ENCODE peak calls at places on chromosome 14, in nine cellular contexts. One of them, this sample, is unnamed.

GRCh38 chr14:77039285-77040058 is 11.0 kb upstream of the IRF2BPL start:
- DNase-seq in OCI-LY7: peak
- DNase-seq in CD8-positive, alpha-beta T cell: no peak
- DNase-seq in lower lobe of right lung: no peak
- DNase-seq in heart left ventricle: no peak
- DNase-seq in breast epithelium: no peak
- DNase-seq in pancreas: no peak
- DNase-seq in naive thymus-derived CD4-positive, alpha-beta T cell: no peak
- DNase-seq in AG09309: no peak
- DNase-seq in this sample: no peak

GRCh38 chr14:52948039-52948438 is 2.8 kb downstream of the FERMT2 start:
- DNase-seq in OCI-LY7: no peak
- DNase-seq in CD8-positive, alpha-beta T cell: no peak
- DNase-seq in lower lobe of right lung: no peak
- DNase-seq in heart left ventricle: no peak
- DNase-seq in breast epithelium: no peak
- DNase-seq in pancreas: no peak
- DNase-seq in naive thymus-derived CD4-positive, alpha-beta T cell: no peak
- DNase-seq in AG09309: no peak
- DNase-seq in this sample: no peak

GRCh38 chr14:50864237-50864636 is 7.6 kb upstream of the ABHD12B start:
- DNase-seq in OCI-LY7: no peak
- DNase-seq in CD8-positive, alpha-beta T cell: no peak
- DNase-seq in lower lobe of right lung: no peak
- DNase-seq in heart left ventricle: no peak
- DNase-seq in breast epithelium: no peak
- DNase-seq in pancreas: no peak
- DNase-seq in naive thymus-derived CD4-positive, alpha-beta T cell: no peak
- DNase-seq in AG09309: no peak
- DNase-seq in this sample: no peak

GRCh38 chr14:23101986-23102625 is 2.7 kb downstream of the CIROP start:
- DNase-seq in OCI-LY7: no peak
- DNase-seq in CD8-positive, alpha-beta T cell: no peak
- DNase-seq in lower lobe of right lung: no peak
- DNase-seq in heart left ventricle: no peak
- DNase-seq in breast epithelium: no peak
- DNase-seq in pancreas: no peak
- DNase-seq in naive thymus-derived CD4-positive, alpha-beta T cell: no peak
- DNase-seq in AG09309: no peak
- DNase-seq in this sample: no peak

GRCh38 chr14:81834308-81834707 is 300.7 kb upstream of the SEL1L start:
- DNase-seq in OCI-LY7: no peak
- DNase-seq in CD8-positive, alpha-beta T cell: no peak
- DNase-seq in lower lobe of right lung: no peak
- DNase-seq in heart left ventricle: no peak
- DNase-seq in breast epithelium: no peak
- DNase-seq in pancreas: no peak
- DNase-seq in naive thymus-derived CD4-positive, alpha-beta T cell: no peak
- DNase-seq in AG09309: no peak
- DNase-seq in this sample: no peak

GRCh38 chr14:83291716-83292115 is 1758.1 kb upstream of the SEL1L start:
- DNase-seq in OCI-LY7: no peak
- DNase-seq in CD8-positive, alpha-beta T cell: no peak
- DNase-seq in lower lobe of right lung: no peak
- DNase-seq in heart left ventricle: no peak
- DNase-seq in breast epithelium: no peak
- DNase-seq in pancreas: no peak
- DNase-seq in naive thymus-derived CD4-positive, alpha-beta T cell: no peak
- DNase-seq in AG09309: no peak
- DNase-seq in this sample: no peak

GRCh38 chr14:101037021-101037817 is 133.7 kb upstream of the RTL1 start:
- DNase-seq in OCI-LY7: no peak
- DNase-seq in CD8-positive, alpha-beta T cell: no peak
- DNase-seq in lower lobe of right lung: no peak
- DNase-seq in heart left ventricle: peak
- DNase-seq in breast epithelium: no peak
- DNase-seq in pancreas: no peak
- DNase-seq in naive thymus-derived CD4-positive, alpha-beta T cell: no peak
- DNase-seq in AG09309: no peak
- DNase-seq in this sample: no peak

GRCh38 chr14:33972522-33973162 is 21.8 kb upstream of the EGLN3 start:
- DNase-seq in OCI-LY7: no peak
- DNase-seq in CD8-positive, alpha-beta T cell: no peak
- DNase-seq in lower lobe of right lung: no peak
- DNase-seq in heart left ventricle: no peak
- DNase-seq in breast epithelium: no peak
- DNase-seq in pancreas: no peak
- DNase-seq in naive thymus-derived CD4-positive, alpha-beta T cell: no peak
- DNase-seq in AG09309: no peak
- DNase-seq in this sample: no peak

GRCh38 chr14:100614803-100615202 is 27.6 kb upstream of the BEGAIN start:
- DNase-seq in OCI-LY7: no peak
- DNase-seq in CD8-positive, alpha-beta T cell: no peak
- DNase-seq in lower lobe of right lung: no peak
- DNase-seq in heart left ventricle: no peak
- DNase-seq in breast epithelium: no peak
- DNase-seq in pancreas: no peak
- DNase-seq in naive thymus-derived CD4-positive, alpha-beta T cell: no peak
- DNase-seq in AG09309: no peak
- DNase-seq in this sample: no peak

GRCh38 chr14:71918955-71919354 is 13.3 kb upstream of the RGS6 start:
- DNase-seq in OCI-LY7: no peak
- DNase-seq in CD8-positive, alpha-beta T cell: no peak
- DNase-seq in lower lobe of right lung: no peak
- DNase-seq in heart left ventricle: no peak
- DNase-seq in breast epithelium: no peak
- DNase-seq in pancreas: no peak
- DNase-seq in naive thymus-derived CD4-positive, alpha-beta T cell: no peak
- DNase-seq in AG09309: no peak
- DNase-seq in this sample: no peak

GRCh38 chr14:25048170-25049126 is 1.5 kb downstream of the STXBP6 start:
- DNase-seq in OCI-LY7: no peak
- DNase-seq in CD8-positive, alpha-beta T cell: no peak
- DNase-seq in lower lobe of right lung: no peak
- DNase-seq in heart left ventricle: peak
- DNase-seq in breast epithelium: no peak
- DNase-seq in pancreas: peak
- DNase-seq in naive thymus-derived CD4-positive, alpha-beta T cell: no peak
- DNase-seq in AG09309: peak
- DNase-seq in this sample: no peak

GRCh38 chr14:45699451-45699850 is 446.4 kb upstream of the MIS18BP1 start:
- DNase-seq in OCI-LY7: no peak
- DNase-seq in CD8-positive, alpha-beta T cell: no peak
- DNase-seq in lower lobe of right lung: no peak
- DNase-seq in heart left ventricle: no peak
- DNase-seq in breast epithelium: peak
- DNase-seq in pancreas: no peak
- DNase-seq in naive thymus-derived CD4-positive, alpha-beta T cell: no peak
- DNase-seq in AG09309: no peak
- DNase-seq in this sample: no peak

GRCh38 chr14:72796935-72797334 is 97.0 kb downstream of the DPF3 start:
- DNase-seq in OCI-LY7: no peak
- DNase-seq in CD8-positive, alpha-beta T cell: no peak
- DNase-seq in lower lobe of right lung: no peak
- DNase-seq in heart left ventricle: no peak
- DNase-seq in breast epithelium: no peak
- DNase-seq in pancreas: no peak
- DNase-seq in naive thymus-derived CD4-positive, alpha-beta T cell: no peak
- DNase-seq in AG09309: no peak
- DNase-seq in this sample: no peak

DNA sequence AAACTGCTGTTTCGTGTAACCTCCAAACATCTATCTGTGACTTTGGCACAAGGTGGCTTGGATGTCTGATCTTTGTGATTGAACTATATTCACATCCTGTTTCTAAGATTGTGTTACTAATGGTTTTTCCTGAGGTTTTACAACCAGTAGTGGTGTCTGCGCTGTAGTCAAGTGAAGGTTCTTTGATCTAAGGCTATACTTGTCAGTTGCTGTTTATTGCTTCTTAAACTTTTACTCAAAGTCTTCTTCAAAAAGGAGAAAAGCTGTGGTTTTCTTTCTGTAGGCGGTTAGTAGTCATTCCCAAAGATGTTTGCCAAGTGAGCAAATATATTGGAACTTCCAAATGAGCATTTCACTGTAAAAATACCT is 12.3 kb upstream of the CALM1 start:
- DNase-seq in OCI-LY7: no peak
- DNase-seq in CD8-positive, alpha-beta T cell: no peak
- DNase-seq in lower lobe of right lung: no peak
- DNase-seq in heart left ventricle: no peak
- DNase-seq in breast epithelium: no peak
- DNase-seq in pancreas: no peak
- DNase-seq in naive thymus-derived CD4-positive, alpha-beta T cell: no peak
- DNase-seq in AG09309: no peak
- DNase-seq in this sample: peak
- H3K4me3 ChIP-seq in OCI-LY7: peak
- H3K4me3 ChIP-seq in CD8-positive, alpha-beta T cell: peak
- H3K4me3 ChIP-seq in lower lobe of right lung: peak
- H3K4me3 ChIP-seq in heart left ventricle: peak
- H3K4me3 ChIP-seq in breast epithelium: no peak
- H3K4me3 ChIP-seq in pancreas: peak
- H3K4me3 ChIP-seq in naive thymus-derived CD4-positive, alpha-beta T cell: peak
- H3K4me3 ChIP-seq in AG09309: no peak
- H3K4me3 ChIP-seq in this sample: peak

DNA sequence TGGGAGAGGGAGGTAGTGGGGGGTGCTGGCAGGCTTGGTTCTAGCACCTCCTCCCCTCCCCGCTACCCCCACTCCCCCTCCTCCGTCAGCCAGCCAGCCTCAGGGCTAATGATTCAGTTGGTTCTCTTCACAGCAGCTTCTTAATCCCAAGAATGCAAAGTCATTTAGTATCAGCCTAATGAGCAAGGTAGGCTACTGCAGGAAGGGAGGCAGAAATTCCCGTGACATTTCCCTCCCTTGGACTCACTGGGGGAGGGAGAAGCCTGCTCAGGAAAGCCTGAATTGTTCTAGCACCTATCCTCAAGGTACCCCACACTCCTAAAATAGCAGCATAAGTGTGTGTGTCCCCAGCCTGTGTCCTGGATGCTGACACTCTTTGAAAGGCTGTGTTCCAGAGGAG is 29.8 kb downstream of the ITPK1 start:
- DNase-seq in OCI-LY7: no peak
- DNase-seq in CD8-positive, alpha-beta T cell: no peak
- DNase-seq in lower lobe of right lung: no peak
- DNase-seq in heart left ventricle: no peak
- DNase-seq in breast epithelium: no peak
- DNase-seq in pancreas: no peak
- DNase-seq in naive thymus-derived CD4-positive, alpha-beta T cell: no peak
- DNase-seq in AG09309: no peak
- DNase-seq in this sample: no peak
- H3K4me3 ChIP-seq in OCI-LY7: no peak
- H3K4me3 ChIP-seq in CD8-positive, alpha-beta T cell: no peak
- H3K4me3 ChIP-seq in lower lobe of right lung: no peak
- H3K4me3 ChIP-seq in heart left ventricle: no peak
- H3K4me3 ChIP-seq in breast epithelium: no peak
- H3K4me3 ChIP-seq in pancreas: no peak
- H3K4me3 ChIP-seq in naive thymus-derived CD4-positive, alpha-beta T cell: no peak
- H3K4me3 ChIP-seq in AG09309: no peak
- H3K4me3 ChIP-seq in this sample: no peak

GRCh38 chr14:104436047-104436531 is 143.5 kb upstream of the C14orf180 start:
- DNase-seq in OCI-LY7: no peak
- DNase-seq in CD8-positive, alpha-beta T cell: no peak
- DNase-seq in lower lobe of right lung: peak
- DNase-seq in heart left ventricle: peak
- DNase-seq in breast epithelium: no peak
- DNase-seq in pancreas: peak
- DNase-seq in naive thymus-derived CD4-positive, alpha-beta T cell: no peak
- DNase-seq in AG09309: no peak
- DNase-seq in this sample: no peak
- H3K4me3 ChIP-seq in OCI-LY7: no peak
- H3K4me3 ChIP-seq in CD8-positive, alpha-beta T cell: no peak
- H3K4me3 ChIP-seq in lower lobe of right lung: peak
- H3K4me3 ChIP-seq in heart left ventricle: peak
- H3K4me3 ChIP-seq in breast epithelium: peak
- H3K4me3 ChIP-seq in pancreas: peak
- H3K4me3 ChIP-seq in naive thymus-derived CD4-positive, alpha-beta T cell: no peak
- H3K4me3 ChIP-seq in AG09309: no peak
- H3K4me3 ChIP-seq in this sample: no peak

GRCh38 chr14:21524575-21525518 is 1.3 kb downstream of the SALL2 start:
- DNase-seq in OCI-LY7: no peak
- DNase-seq in CD8-positive, alpha-beta T cell: no peak
- DNase-seq in lower lobe of right lung: no peak
- DNase-seq in heart left ventricle: no peak
- DNase-seq in breast epithelium: no peak
- DNase-seq in pancreas: no peak
- DNase-seq in naive thymus-derived CD4-positive, alpha-beta T cell: no peak
- DNase-seq in AG09309: no peak
- DNase-seq in this sample: no peak
- H3K4me3 ChIP-seq in OCI-LY7: peak
- H3K4me3 ChIP-seq in CD8-positive, alpha-beta T cell: no peak
- H3K4me3 ChIP-seq in lower lobe of right lung: peak
- H3K4me3 ChIP-seq in heart left ventricle: peak
- H3K4me3 ChIP-seq in breast epithelium: peak
- H3K4me3 ChIP-seq in pancreas: no peak
- H3K4me3 ChIP-seq in naive thymus-derived CD4-positive, alpha-beta T cell: no peak
- H3K4me3 ChIP-seq in AG09309: no peak
- H3K4me3 ChIP-seq in this sample: peak

GRCh38 chr14:103137721-103138482 is 14.6 kb downstream of the TNFAIP2 start:
- DNase-seq in OCI-LY7: no peak
- DNase-seq in CD8-positive, alpha-beta T cell: no peak
- DNase-seq in lower lobe of right lung: peak
- DNase-seq in heart left ventricle: no peak
- DNase-seq in breast epithelium: no peak
- DNase-seq in pancreas: no peak
- DNase-seq in naive thymus-derived CD4-positive, alpha-beta T cell: no peak
- DNase-seq in AG09309: no peak
- DNase-seq in this sample: no peak

GRCh38 chr14:103136388-103137271 is 13.4 kb downstream of the TNFAIP2 start:
- DNase-seq in OCI-LY7: no peak
- DNase-seq in CD8-positive, alpha-beta T cell: no peak
- DNase-seq in lower lobe of right lung: peak
- DNase-seq in heart left ventricle: no peak
- DNase-seq in breast epithelium: no peak
- DNase-seq in pancreas: no peak
- DNase-seq in naive thymus-derived CD4-positive, alpha-beta T cell: no peak
- DNase-seq in AG09309: no peak
- DNase-seq in this sample: no peak

GRCh38 chr14:103139371-103140016 is 16.2 kb downstream of the TNFAIP2 start:
- DNase-seq in OCI-LY7: no peak
- DNase-seq in CD8-positive, alpha-beta T cell: no peak
- DNase-seq in lower lobe of right lung: no peak
- DNase-seq in heart left ventricle: no peak
- DNase-seq in breast epithelium: no peak
- DNase-seq in pancreas: no peak
- DNase-seq in naive thymus-derived CD4-positive, alpha-beta T cell: no peak
- DNase-seq in AG09309: no peak
- DNase-seq in this sample: no peak

GRCh38 chr14:103140316-103141109 is 17.3 kb downstream of the TNFAIP2 start:
- DNase-seq in OCI-LY7: peak
- DNase-seq in CD8-positive, alpha-beta T cell: no peak
- DNase-seq in lower lobe of right lung: no peak
- DNase-seq in heart left ventricle: no peak
- DNase-seq in breast epithelium: no peak
- DNase-seq in pancreas: no peak
- DNase-seq in naive thymus-derived CD4-positive, alpha-beta T cell: no peak
- DNase-seq in AG09309: no peak
- DNase-seq in this sample: peak

GRCh38 chr14:103138483-103139370 is 15.5 kb downstream of the TNFAIP2 start:
- DNase-seq in OCI-LY7: no peak
- DNase-seq in CD8-positive, alpha-beta T cell: no peak
- DNase-seq in lower lobe of right lung: peak
- DNase-seq in heart left ventricle: no peak
- DNase-seq in breast epithelium: no peak
- DNase-seq in pancreas: no peak
- DNase-seq in naive thymus-derived CD4-positive, alpha-beta T cell: no peak
- DNase-seq in AG09309: no peak
- DNase-seq in this sample: no peak
- H3K4me3 ChIP-seq in OCI-LY7: no peak
- H3K4me3 ChIP-seq in CD8-positive, alpha-beta T cell: no peak
- H3K4me3 ChIP-seq in lower lobe of right lung: peak
- H3K4me3 ChIP-seq in heart left ventricle: peak
- H3K4me3 ChIP-seq in breast epithelium: peak
- H3K4me3 ChIP-seq in pancreas: no peak
- H3K4me3 ChIP-seq in naive thymus-derived CD4-positive, alpha-beta T cell: no peak
- H3K4me3 ChIP-seq in AG09309: no peak
- H3K4me3 ChIP-seq in this sample: no peak

GRCh38 chr14:99273025-99273723 is 1.2 kb upstream of the BCL11B start:
- DNase-seq in OCI-LY7: no peak
- DNase-seq in CD8-positive, alpha-beta T cell: peak
- DNase-seq in lower lobe of right lung: no peak
- DNase-seq in heart left ventricle: no peak
- DNase-seq in breast epithelium: no peak
- DNase-seq in pancreas: no peak
- DNase-seq in naive thymus-derived CD4-positive, alpha-beta T cell: peak
- DNase-seq in AG09309: no peak
- DNase-seq in this sample: no peak
- H3K4me3 ChIP-seq in OCI-LY7: no peak
- H3K4me3 ChIP-seq in CD8-positive, alpha-beta T cell: peak
- H3K4me3 ChIP-seq in lower lobe of right lung: peak
- H3K4me3 ChIP-seq in heart left ventricle: peak
- H3K4me3 ChIP-seq in breast epithelium: peak
- H3K4me3 ChIP-seq in pancreas: no peak
- H3K4me3 ChIP-seq in naive thymus-derived CD4-positive, alpha-beta T cell: peak
- H3K4me3 ChIP-seq in AG09309: no peak
- H3K4me3 ChIP-seq in this sample: no peak

This sample was measured in Jurkat, Clone E6-1.